ENCODE peak calls at places on chromosomes 4 and X, in six cellular contexts. R is left ventricle myocardium inferior, Q is GM12865, E is GM23248, A is right cardiac atrium, N is HFF-Myc. H is an unnamed sample.
A peak's percentile ranks its signal among the peaks of the same experiment; 100 is the strongest.

GRCh38 chr4:48016141-48017107 is at the start of the genes CNGA1 and NIPAL1:
- DNase-seq in R (peak; percentile 66), Q (peak; percentile 69), E (peak; percentile 81), A (peak; percentile 77), N (no peak), H (no peak)

GRCh38 chrX:357693-358471 is 28.8 kb downstream of the PPP2R3B start:
- DNase-seq in R (peak; percentile 13), Q (no peak), E (peak; percentile 51), A (no peak), N (no peak), H (no peak)

GRCh38 chr4:134687646-134688628 is 486.3 kb upstream of the PABPC4L start:
- DNase-seq in R (no peak), Q (no peak), E (no peak), A (no peak), N (no peak), H (no peak)

GRCh38 chr4:26334366-26334765 is 13.6 kb downstream of the RBPJ start:
- DNase-seq in R (no peak), Q (no peak), E (no peak), A (no peak), N (no peak), H (no peak)

GRCh38 chr4:118962540-118962939 is 73.9 kb downstream of the SYNPO2 start:
- DNase-seq in R (no peak), Q (no peak), E (no peak), A (no peak), N (no peak), H (no peak)

GRCh38 chr4:172153694-172154093 is 340.5 kb downstream of the GALNTL6 start:
- DNase-seq in R (no peak), Q (no peak), E (no peak), A (no peak), N (no peak), H (no peak)

GRCh38 chr4:136457577-136457976 is 1074.7 kb downstream of the PCDH18 start:
- DNase-seq in R (no peak), Q (no peak), E (no peak), A (no peak), N (no peak), H (no peak)

GRCh38 chrX:138128025-138128671 is 562.2 kb downstream of the ZIC3 start:
- DNase-seq in R (no peak), Q (peak; percentile 37), E (peak; percentile 42), A (no peak), N (peak; percentile 1), H (no peak)

GRCh38 chr4:128980816-128981326 is 112.5 kb downstream of the SCLT1 start:
- DNase-seq in R (no peak), Q (no peak), E (no peak), A (no peak), N (no peak), H (no peak)

GRCh38 chrX:20217279-20217678 is 49.4 kb downstream of the RPS6KA3 start:
- DNase-seq in R (no peak), Q (no peak), E (peak; percentile 79), A (no peak), N (peak; percentile 24), H (no peak)

GRCh38 chrX:69062493-69062892 is 102.8 kb downstream of the PJA1 start:
- DNase-seq in R (no peak), Q (no peak), E (no peak), A (no peak), N (no peak), H (no peak)

GRCh38 chr4:103443324-103443723 is 245.2 kb upstream of the CENPE start:
- DNase-seq in R (no peak), Q (no peak), E (peak; percentile 51), A (no peak), N (peak; percentile 15), H (no peak)

GRCh38 chr4:126526335-126526734 is 1106.4 kb upstream of the INTU start:
- DNase-seq in R (no peak), Q (no peak), E (peak; percentile 2), A (no peak), N (no peak), H (no peak)

GRCh38 chr4:85707591-85707990 is 232.6 kb downstream of the ARHGAP24 start:
- DNase-seq in R (no peak), Q (peak; percentile 64), E (peak; percentile 33), A (no peak), N (no peak), H (no peak)

GRCh38 chrX:27565992-27566391 is 24.2 kb upstream of the DCAF8L2 start:
- DNase-seq in R (peak; percentile 14), Q (no peak), E (no peak), A (no peak), N (no peak), H (no peak)

GRCh38 chr4:61950625-61951024 is 750.5 kb downstream of the ADGRL3 start:
- DNase-seq in R (no peak), Q (no peak), E (no peak), A (no peak), N (no peak), H (no peak)

GRCh38 chr4:23945521-23946017 is 55.7 kb upstream of the PPARGC1A start:
- DNase-seq in R (no peak), Q (no peak), E (peak; percentile 90), A (no peak), N (peak; percentile 37), H (peak; percentile 26)

GRCh38 chrX:151789179-151789800 is 54.7 kb downstream of the CNGA2 start:
- DNase-seq in R (peak; percentile 40), Q (no peak), E (peak; percentile 88), A (peak; percentile 63), N (peak; percentile 24), H (peak; percentile 44)

GRCh38 chr4:337143-337931 is at the start of gene ZNF141:
- DNase-seq in R (peak; percentile 96), Q (peak; percentile 99), E (peak; percentile 98), A (peak; percentile 96), N (peak; percentile 85), H (peak; percentile 85)

GRCh38 chrX:40085714-40086113 is 12.0 kb downstream of the BCOR start:
- DNase-seq in R (no peak), Q (no peak), E (no peak), A (no peak), N (no peak), H (no peak)

GRCh38 chr4:72924814-72925213 is 144.7 kb downstream of the COX18 start:
- DNase-seq in R (no peak), Q (no peak), E (no peak), A (no peak), N (no peak), H (no peak)

GRCh38 chrX:136954930-136955329 is 74.4 kb upstream of the RBMX start:
- DNase-seq in R (no peak), Q (peak; percentile 23), E (peak; percentile 59), A (no peak), N (peak; percentile 9), H (no peak)

DNA sequence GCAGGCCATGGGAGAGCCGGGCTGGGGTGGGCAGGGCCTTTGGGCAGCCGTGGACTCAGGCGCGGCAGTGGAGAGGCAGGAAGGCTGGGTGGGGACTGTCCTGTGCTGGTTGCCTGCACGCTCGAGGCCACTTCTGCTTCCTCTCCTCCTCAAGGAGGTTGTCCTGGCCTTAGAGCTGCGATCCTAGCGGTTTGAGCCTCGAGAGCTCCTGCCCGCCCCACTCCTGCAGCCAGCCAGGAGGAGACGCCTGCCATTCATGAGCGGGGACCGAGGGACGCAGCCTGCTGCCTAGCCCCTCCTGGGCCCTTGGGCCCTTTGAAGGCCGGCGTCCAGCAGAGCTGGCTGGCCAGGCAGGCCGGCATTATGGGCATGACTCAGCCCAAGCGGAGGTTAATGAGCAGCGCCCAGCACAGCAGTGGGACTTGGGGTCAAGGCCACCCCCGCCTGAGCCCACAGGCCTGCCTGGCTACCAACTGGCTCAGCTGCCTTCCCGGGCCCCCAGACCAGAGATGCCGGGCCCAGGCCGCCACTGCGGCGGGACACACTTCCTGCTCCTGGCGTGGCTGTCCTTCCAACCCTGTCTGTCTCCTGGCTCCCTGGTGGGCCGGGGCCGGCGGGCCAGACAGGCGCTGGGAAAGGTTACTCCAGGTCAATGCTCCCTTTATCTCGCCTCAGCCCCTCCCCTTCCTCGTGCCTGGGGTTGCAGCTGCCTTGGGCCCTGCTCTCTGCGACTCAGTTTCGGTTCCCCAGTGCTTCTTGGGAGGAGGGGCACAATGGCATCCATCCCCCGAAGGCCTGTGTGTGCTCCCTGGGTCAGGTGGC is 1.8 kb downstream of the ABCD1 start:
- DNase-seq in R (peak; percentile 64), Q (peak; percentile 88), E (peak; percentile 73), A (peak; percentile 74), N (no peak), H (no peak)
- H3K4me3 ChIP-seq in R (peak overlapping the region; percentile 81), Q (peak overlapping the region; percentile 46), E (peak overlapping the region; percentile 52), A (peak overlapping the region; percentile 0), N (no peak overlapping the region), H (peak overlapping the region; percentile 8)

GRCh38 chr4:154617820-154618317 is 5.4 kb upstream of the FGG start:
- DNase-seq in R (no peak), Q (no peak), E (no peak), A (no peak), N (no peak), H (no peak)

GRCh38 chr4:154615211-154615610 is 2.8 kb upstream of the FGG start:
- DNase-seq in R (no peak), Q (no peak), E (no peak), A (no peak), N (no peak), H (no peak)

GRCh38 chr4:154616287-154616686 is 3.8 kb upstream of the FGG start:
- DNase-seq in R (no peak), Q (no peak), E (no peak), A (no peak), N (no peak), H (no peak)

GRCh38 chr4:154618708-154619315 is 6.4 kb upstream of the FGG start:
- DNase-seq in R (no peak), Q (peak; percentile 79), E (peak; percentile 63), A (peak; percentile 34), N (no peak), H (no peak)

DNA sequence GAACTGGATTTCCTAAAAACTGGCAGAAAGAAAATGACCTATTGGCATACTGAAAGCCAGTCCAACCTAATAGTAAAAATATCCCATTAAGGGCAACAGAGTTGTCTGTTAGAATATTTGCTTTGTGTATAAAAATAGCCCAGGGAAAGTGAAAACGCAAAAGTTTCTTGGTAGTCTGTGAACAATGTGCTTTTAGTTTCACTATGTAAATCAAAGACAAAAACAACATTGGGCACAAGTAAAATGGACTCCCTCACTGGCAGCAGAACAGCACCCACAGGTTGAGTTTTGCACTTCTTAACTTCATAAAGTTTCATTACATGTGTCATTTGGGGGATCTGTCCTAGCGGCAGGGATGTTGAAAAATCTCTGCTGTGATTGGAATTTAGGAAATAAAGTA is 4.3 kb upstream of the FGG start:
- DNase-seq in R (no peak), Q (peak; percentile 67), E (no peak), A (no peak), N (no peak), H (no peak)
- H3K4me3 ChIP-seq in R (no peak overlapping the region), Q (no peak overlapping the region), E (no peak overlapping the region), A (no peak overlapping the region), N (no peak overlapping the region), H (no peak overlapping the region)

GRCh38 chrX:73850124-73851013 is 287.4 kb downstream of the CHIC1 start:
- DNase-seq in R (no peak), Q (peak; percentile 20), E (peak; percentile 23), A (peak; percentile 40), N (no peak), H (no peak)
- H3K4me3 ChIP-seq in R (no peak overlapping the region), Q (no peak overlapping the region), E (no peak overlapping the region), A (no peak overlapping the region), N (no peak overlapping the region), H (no peak overlapping the region)

DNA sequence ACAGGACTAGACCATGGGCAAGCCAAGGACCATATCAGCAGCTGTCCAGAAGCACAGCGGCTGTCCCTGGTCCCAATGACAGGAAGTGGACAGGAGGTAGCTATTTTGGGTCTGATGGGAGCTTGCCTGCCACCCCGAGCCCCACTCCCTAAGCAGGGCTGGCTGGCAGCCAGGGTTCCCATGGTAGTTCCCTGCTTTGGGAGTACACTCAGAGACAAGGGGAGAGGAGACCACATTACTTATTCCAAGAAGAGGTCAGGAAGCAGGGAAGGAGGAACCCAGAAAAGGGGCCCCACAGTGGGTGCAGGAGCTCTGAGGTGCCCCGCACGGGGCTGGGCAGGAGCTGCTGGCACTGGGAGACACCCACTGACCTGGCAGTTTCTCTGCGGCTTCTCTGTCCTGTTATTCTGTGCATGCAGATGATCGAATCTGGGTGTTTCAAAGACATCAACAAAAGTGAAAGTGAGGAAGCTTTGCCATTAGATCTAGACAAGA is 36.3 kb downstream of the HTT-AS start:
- DNase-seq in R (peak; percentile 75), Q (peak; percentile 58), E (peak; percentile 31), A (peak; percentile 75), N (no peak), H (no peak)
- H3K4me3 ChIP-seq in R (peak overlapping the region; percentile 47), Q (no peak overlapping the region), E (peak overlapping the region; percentile 55), A (no peak overlapping the region), N (no peak overlapping the region), H (no peak overlapping the region)

H was measured in BJ.